ENCODE peak calls at places on chromosomes 3 and 15, in eight cellular contexts. One of them, this sample, is unnamed.

GRCh38 chr3:53941174-53941573 is 49.5 kb upstream of the SELENOK start:
- DNase-seq in stomach: no peak
- DNase-seq in transverse colon: no peak
- DNase-seq in suprapubic skin: no peak
- DNase-seq in H1: no peak
- DNase-seq in upper lobe of left lung: no peak
- DNase-seq in sigmoid colon: no peak
- DNase-seq in A549: no peak
- DNase-seq in this sample: no peak

GRCh38 chr3:46895204-46895660 is 17.7 kb downstream of the PTH1R start:
- DNase-seq in upper lobe of left lung: peak; percentile 61
- DNase-seq in suprapubic skin: no peak
- DNase-seq in H1: no peak
- DNase-seq in A549: peak; percentile 58
- DNase-seq in transverse colon: peak; percentile 74
- DNase-seq in stomach: peak; percentile 80
- DNase-seq in sigmoid colon: peak; percentile 84
- DNase-seq in this sample: peak; percentile 76

GRCh38 chr3:150177673-150178378 is 207.1 kb upstream of the PFN2 start:
- DNase-seq in A549: peak; percentile 32
- DNase-seq in suprapubic skin: no peak
- DNase-seq in upper lobe of left lung: no peak
- DNase-seq in stomach: no peak
- DNase-seq in sigmoid colon: no peak
- DNase-seq in transverse colon: no peak
- DNase-seq in H1: no peak
- DNase-seq in this sample: no peak

GRCh38 chr3:127770671-127771370 is 51.5 kb downstream of the MGLL start:
- DNase-seq in upper lobe of left lung: no peak
- DNase-seq in transverse colon: no peak
- DNase-seq in sigmoid colon: no peak
- DNase-seq in stomach: no peak
- DNase-seq in suprapubic skin: no peak
- DNase-seq in A549: no peak
- DNase-seq in H1: no peak
- DNase-seq in this sample: no peak

GRCh38 chr15:27271258-27271657 is 300.3 kb downstream of the GABRG3 start:
- DNase-seq in H1: no peak
- DNase-seq in stomach: no peak
- DNase-seq in suprapubic skin: no peak
- DNase-seq in sigmoid colon: no peak
- DNase-seq in upper lobe of left lung: no peak
- DNase-seq in transverse colon: no peak
- DNase-seq in A549: no peak
- DNase-seq in this sample: no peak

GRCh38 chr3:194275231-194275671 is 75.9 kb downstream of the CPN2 start:
- DNase-seq in stomach: no peak
- DNase-seq in A549: peak; percentile 14
- DNase-seq in upper lobe of left lung: no peak
- DNase-seq in suprapubic skin: peak; percentile 59
- DNase-seq in transverse colon: no peak
- DNase-seq in H1: no peak
- DNase-seq in sigmoid colon: peak; percentile 63
- DNase-seq in this sample: no peak

GRCh38 chr15:31396881-31397560 is 70.4 kb downstream of the KLF13 start:
- DNase-seq in transverse colon: peak; percentile 97
- DNase-seq in sigmoid colon: peak; percentile 94
- DNase-seq in A549: peak; percentile 76
- DNase-seq in suprapubic skin: peak; percentile 97
- DNase-seq in stomach: peak; percentile 95
- DNase-seq in upper lobe of left lung: peak; percentile 98
- DNase-seq in H1: peak; percentile 87
- DNase-seq in this sample: peak; percentile 90

GRCh38 chr3:150083653-150084037 is 113.0 kb upstream of the PFN2 start:
- DNase-seq in A549: no peak
- DNase-seq in transverse colon: peak; percentile 14
- DNase-seq in sigmoid colon: peak; percentile 80
- DNase-seq in stomach: no peak
- DNase-seq in H1: no peak
- DNase-seq in upper lobe of left lung: no peak
- DNase-seq in suprapubic skin: no peak
- DNase-seq in this sample: no peak

GRCh38 chr3:48765376-48765775 is 48.4 kb upstream of the IP6K2 start:
- DNase-seq in H1: no peak
- DNase-seq in stomach: peak; percentile 27
- DNase-seq in suprapubic skin: no peak
- DNase-seq in A549: peak; percentile 18
- DNase-seq in transverse colon: no peak
- DNase-seq in upper lobe of left lung: no peak
- DNase-seq in sigmoid colon: no peak
- DNase-seq in this sample: no peak

GRCh38 chr3:55521086-55522060 is 34.3 kb upstream of the WNT5A start:
- DNase-seq in transverse colon: peak; percentile 13
- DNase-seq in suprapubic skin: no peak
- DNase-seq in sigmoid colon: no peak
- DNase-seq in H1: no peak
- DNase-seq in A549: no peak
- DNase-seq in stomach: peak; percentile 29
- DNase-seq in upper lobe of left lung: no peak
- DNase-seq in this sample: no peak

GRCh38 chr3:128012050-128012449 is 40.2 kb upstream of the SEC61A1 start:
- DNase-seq in H1: no peak
- DNase-seq in upper lobe of left lung: no peak
- DNase-seq in A549: no peak
- DNase-seq in stomach: no peak
- DNase-seq in transverse colon: no peak
- DNase-seq in suprapubic skin: no peak
- DNase-seq in sigmoid colon: no peak
- DNase-seq in this sample: no peak

GRCh38 chr3:48142316-48142870 is 45.8 kb downstream of the CDC25A start:
- DNase-seq in upper lobe of left lung: no peak
- DNase-seq in A549: no peak
- DNase-seq in sigmoid colon: no peak
- DNase-seq in stomach: peak; percentile 70
- DNase-seq in H1: no peak
- DNase-seq in suprapubic skin: no peak
- DNase-seq in transverse colon: peak; percentile 45
- DNase-seq in this sample: no peak

GRCh38 chr3:187150599-187150998 is 11.3 kb upstream of the RPL39L start:
- DNase-seq in sigmoid colon: no peak
- DNase-seq in H1: no peak
- DNase-seq in transverse colon: peak; percentile 38
- DNase-seq in suprapubic skin: no peak
- DNase-seq in upper lobe of left lung: no peak
- DNase-seq in stomach: peak; percentile 48
- DNase-seq in A549: no peak
- DNase-seq in this sample: no peak

GRCh38 chr3:852033-852432 is 240.8 kb upstream of the CNTN6 start:
- DNase-seq in transverse colon: no peak
- DNase-seq in stomach: no peak
- DNase-seq in sigmoid colon: no peak
- DNase-seq in H1: no peak
- DNase-seq in suprapubic skin: no peak
- DNase-seq in A549: no peak
- DNase-seq in upper lobe of left lung: no peak
- DNase-seq in this sample: no peak

DNA sequence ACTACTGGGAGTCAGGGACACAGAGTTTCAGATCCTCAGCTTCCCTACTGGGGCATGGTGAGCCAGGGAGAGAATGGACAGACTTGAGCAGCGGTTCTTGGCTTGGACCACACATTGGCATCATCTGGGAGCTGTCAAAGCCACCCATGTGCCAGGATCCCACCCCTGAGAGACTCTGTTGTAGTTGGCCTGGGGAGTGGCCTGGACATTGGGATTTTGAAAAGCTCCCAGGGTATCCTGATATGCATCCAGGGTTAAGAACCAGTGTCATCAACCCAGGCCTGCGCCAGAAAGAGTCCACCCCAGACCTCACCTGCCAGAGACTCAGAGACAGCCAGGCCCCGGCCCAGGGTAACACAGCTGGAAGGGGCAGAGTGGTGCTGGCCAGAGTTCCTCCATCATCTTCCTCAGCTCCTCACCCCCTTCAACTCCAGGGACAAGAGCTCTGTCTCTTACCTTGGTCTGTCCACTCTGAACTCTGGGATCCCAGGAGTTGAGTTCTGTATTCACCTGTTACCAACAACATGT is 33.0 kb upstream of the CHRNB4 start:
- DNase-seq in transverse colon: no peak
- DNase-seq in A549: no peak
- DNase-seq in upper lobe of left lung: no peak
- DNase-seq in stomach: no peak
- DNase-seq in H1: no peak
- DNase-seq in sigmoid colon: no peak
- DNase-seq in suprapubic skin: no peak
- DNase-seq in this sample: no peak
- TF ChIP-seq CTCF in transverse colon: no peak
- TF ChIP-seq CTCF in A549: no peak
- TF ChIP-seq CTCF in upper lobe of left lung: no peak
- TF ChIP-seq CTCF in stomach: no peak
- TF ChIP-seq CTCF in H1: no peak
- TF ChIP-seq CTCF in sigmoid colon: no peak
- TF ChIP-seq CTCF in suprapubic skin: no peak
- TF ChIP-seq CTCF in this sample: no peak

GRCh38 chr3:159711560-159712333 is 276.9 kb upstream of the IL12A start:
- DNase-seq in A549: peak; percentile 18
- DNase-seq in transverse colon: no peak
- DNase-seq in sigmoid colon: no peak
- DNase-seq in H1: no peak
- DNase-seq in suprapubic skin: no peak
- DNase-seq in upper lobe of left lung: no peak
- DNase-seq in stomach: no peak
- DNase-seq in this sample: no peak
- TF ChIP-seq EP300 in A549: no peak
- TF ChIP-seq EP300 in transverse colon: no peak
- TF ChIP-seq EP300 in sigmoid colon: no peak
- TF ChIP-seq EP300 in H1: no peak
- TF ChIP-seq EP300 in suprapubic skin: no peak
- TF ChIP-seq EP300 in upper lobe of left lung: no peak
- TF ChIP-seq EP300 in stomach: no peak
- TF ChIP-seq EP300 in this sample: no peak

GRCh38 chr3:4588410-4588809 is 95.3 kb downstream of the ITPR1 start:
- DNase-seq in suprapubic skin: no peak
- DNase-seq in H1: no peak
- DNase-seq in stomach: no peak
- DNase-seq in A549: no peak
- DNase-seq in transverse colon: no peak
- DNase-seq in upper lobe of left lung: no peak
- DNase-seq in sigmoid colon: peak; percentile 72
- DNase-seq in this sample: no peak

GRCh38 chr3:4587838-4588105 is 94.6 kb downstream of the ITPR1 start:
- DNase-seq in H1: no peak
- DNase-seq in A549: no peak
- DNase-seq in suprapubic skin: no peak
- DNase-seq in transverse colon: no peak
- DNase-seq in stomach: no peak
- DNase-seq in upper lobe of left lung: no peak
- DNase-seq in sigmoid colon: no peak
- DNase-seq in this sample: no peak

GRCh38 chr3:4587061-4587837 is 94.1 kb downstream of the ITPR1 start:
- DNase-seq in suprapubic skin: no peak
- DNase-seq in stomach: no peak
- DNase-seq in sigmoid colon: no peak
- DNase-seq in A549: no peak
- DNase-seq in transverse colon: no peak
- DNase-seq in upper lobe of left lung: no peak
- DNase-seq in H1: no peak
- DNase-seq in this sample: no peak

GRCh38 chr3:4584537-4585249 is 91.5 kb downstream of the ITPR1 start:
- DNase-seq in sigmoid colon: peak; percentile 67
- DNase-seq in upper lobe of left lung: peak; percentile 36
- DNase-seq in A549: no peak
- DNase-seq in stomach: no peak
- DNase-seq in transverse colon: peak; percentile 15
- DNase-seq in H1: no peak
- DNase-seq in suprapubic skin: no peak
- DNase-seq in this sample: peak; percentile 54

GRCh38 chr3:4586381-4586780 is 93.2 kb downstream of the ITPR1 start:
- DNase-seq in upper lobe of left lung: no peak
- DNase-seq in sigmoid colon: no peak
- DNase-seq in H1: no peak
- DNase-seq in suprapubic skin: no peak
- DNase-seq in A549: no peak
- DNase-seq in stomach: no peak
- DNase-seq in transverse colon: no peak
- DNase-seq in this sample: no peak
- TF ChIP-seq CTCF in upper lobe of left lung: no peak
- TF ChIP-seq CTCF in sigmoid colon: no peak
- TF ChIP-seq CTCF in H1: no peak
- TF ChIP-seq CTCF in suprapubic skin: no peak
- TF ChIP-seq CTCF in A549: no peak
- TF ChIP-seq CTCF in stomach: no peak
- TF ChIP-seq CTCF in transverse colon: no peak
- TF ChIP-seq CTCF in this sample: no peak

GRCh38 chr3:129627350-129628168 is 21.1 kb upstream of the PLXND1 start:
- DNase-seq in transverse colon: peak; percentile 75
- DNase-seq in H1: no peak
- DNase-seq in A549: peak; percentile 78
- DNase-seq in sigmoid colon: peak; percentile 87
- DNase-seq in upper lobe of left lung: peak; percentile 79
- DNase-seq in stomach: peak; percentile 65
- DNase-seq in suprapubic skin: peak; percentile 89
- DNase-seq in this sample: peak; percentile 70
- TF ChIP-seq EP300 in transverse colon: no peak
- TF ChIP-seq EP300 in H1: no peak
- TF ChIP-seq EP300 in A549: no peak
- TF ChIP-seq EP300 in sigmoid colon: no peak
- TF ChIP-seq EP300 in upper lobe of left lung: no peak
- TF ChIP-seq EP300 in stomach: no peak
- TF ChIP-seq EP300 in suprapubic skin: no peak
- TF ChIP-seq EP300 in this sample: no peak